ENCODE peak calls at places on chromosomes 1 and 21, in seven cellular contexts. L is non-pigmented ciliary epithelial cell, W is IMR-90, G is GM12891, F is progenitor cell of endocrine pancreas, K is cerebellar cortex, P is ovary. U is an unnamed sample.

GRCh38 chr1:79373481-79374132 is 367.1 kb upstream of the ADGRL4 start:
- DNase-seq in L (no peak), P (no peak), W (no peak), G (no peak), F (no peak), K (peak), U (no peak)

GRCh38 chr1:94739521-94740061 is 80.6 kb upstream of the SLC44A3 start:
- DNase-seq in F (no peak), P (no peak), W (peak), L (peak), G (no peak), K (no peak), U (no peak)

GRCh38 chr1:247332901-247333361 is 1.3 kb upstream of the ZNF496 start:
- DNase-seq in W (peak), F (no peak), L (no peak), P (no peak), K (peak), G (no peak), U (peak)

GRCh38 chr21:25283720-25284119 is 323.6 kb downstream of the MRPL39 start:
- DNase-seq in P (no peak), L (no peak), K (no peak), W (peak), G (no peak), F (no peak), U (no peak)

GRCh38 chr1:203153989-203154821 is 21.4 kb downstream of the MYBPH start:
- DNase-seq in F (no peak), G (no peak), W (peak), L (peak), P (no peak), K (no peak), U (no peak)

GRCh38 chr1:70497152-70497551 is 86.1 kb downstream of the CTH start:
- DNase-seq in F (no peak), G (no peak), P (no peak), L (no peak), W (no peak), K (no peak), U (no peak)

GRCh38 chr1:30550365-30551220 is 172.8 kb downstream of the MATN1 start:
- DNase-seq in W (no peak), G (no peak), F (no peak), L (no peak), K (no peak), P (no peak), U (no peak)

GRCh38 chr1:70667771-70668170 is 256.7 kb downstream of the CTH start:
- DNase-seq in G (no peak), P (no peak), W (no peak), K (no peak), F (no peak), L (no peak), U (no peak)

GRCh38 chr1:6601865-6602668 is 602 bp downstream of the KLHL21 start:
- DNase-seq in K (no peak), F (peak), G (no peak), L (no peak), W (peak), P (peak), U (no peak)

U was measured in prostate gland.